ENCODE peak calls at places on chromosomes 1 and 21, in four cellular contexts. P, M, B and I are unnamed samples.

GRCh38 chr1:166470057-166470456 is 303.3 kb upstream of the FAM78B start:
- DNase-seq in P (no peak), M (no peak), B (no peak), I (no peak)

GRCh38 chr1:159916240-159917051 is 8.9 kb downstream of the TAGLN2 start:
- DNase-seq in B (no peak), P (no peak), M (peak; percentile 88), I (peak; percentile 63)

GRCh38 chr1:109152196-109152595 is 38.3 kb downstream of the ELAPOR1 start:
- DNase-seq in B (no peak), P (no peak), M (no peak), I (no peak)

GRCh38 chr1:111793896-111794295 is 38.2 kb downstream of the DDX20 start:
- DNase-seq in P (no peak), M (no peak), B (no peak), I (no peak)

GRCh38 chr1:38115682-38116187 is 69.1 kb upstream of the POU3F1 start:
- DNase-seq in M (no peak), P (no peak), B (no peak), I (no peak)

GRCh38 chr1:167502719-167503452 is 15.4 kb downstream of the CD247 start:
- DNase-seq in P (peak; percentile 55), M (no peak), B (no peak), I (no peak)

GRCh38 chr1:165284471-165284870 is 72.0 kb downstream of the LMX1A start:
- DNase-seq in B (no peak), P (no peak), M (no peak), I (no peak)

GRCh38 chr1:184283999-184284398 is 102.8 kb upstream of the C1orf21 start:
- DNase-seq in P (no peak), M (peak; percentile 88), B (no peak), I (no peak)

GRCh38 chr1:228836427-228836826 is 101.1 kb downstream of the RHOU start:
- DNase-seq in P (no peak), B (no peak), M (no peak), I (no peak)

GRCh38 chr1:17438176-17438976 is 1.1 kb downstream of the RCC2 start:
- DNase-seq in M (peak; percentile 71), P (peak; percentile 66), B (no peak), I (peak; percentile 40)
- H2BK12ac ChIP-seq in M (no peak overlapping the region), P (no peak overlapping the region), B (peak overlapping the region; percentile 3), I (no peak overlapping the region)

DNA sequence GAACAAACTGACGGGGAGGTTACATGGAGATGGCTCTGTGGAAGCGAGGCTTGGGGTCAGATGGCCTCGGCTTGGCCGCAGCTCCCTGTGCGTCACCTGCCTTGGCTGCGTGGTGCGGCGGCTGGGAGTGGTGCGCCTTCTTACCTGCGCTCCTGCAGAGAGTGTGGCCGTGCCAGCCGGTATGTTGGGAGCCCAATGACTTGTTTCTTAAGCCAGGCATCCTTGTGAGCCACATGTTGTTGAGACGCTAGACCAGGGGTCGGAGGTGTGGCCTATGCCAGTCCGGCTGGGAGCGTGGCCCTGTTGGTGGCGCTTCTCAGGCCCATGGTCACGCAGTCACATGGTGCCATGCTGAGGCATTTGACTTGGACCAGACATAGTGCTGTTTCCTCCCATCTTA is 10.5 kb downstream of the SLX9 start:
- DNase-seq in M (no peak), B (no peak), P (no peak), I (no peak)
- H4K8ac ChIP-seq in M (no peak overlapping the region), B (no peak overlapping the region), P (no peak overlapping the region), I (no peak overlapping the region)

GRCh38 chr1:156489166-156489934 is 11.2 kb downstream of the MEF2D start:
- DNase-seq in M (peak; percentile 46), P (peak; percentile 66), B (no peak), I (no peak)
- H3K18ac ChIP-seq in M (no peak overlapping the region), P (no peak overlapping the region), B (no peak overlapping the region), I (peak overlapping the region; percentile 92)

DNA sequence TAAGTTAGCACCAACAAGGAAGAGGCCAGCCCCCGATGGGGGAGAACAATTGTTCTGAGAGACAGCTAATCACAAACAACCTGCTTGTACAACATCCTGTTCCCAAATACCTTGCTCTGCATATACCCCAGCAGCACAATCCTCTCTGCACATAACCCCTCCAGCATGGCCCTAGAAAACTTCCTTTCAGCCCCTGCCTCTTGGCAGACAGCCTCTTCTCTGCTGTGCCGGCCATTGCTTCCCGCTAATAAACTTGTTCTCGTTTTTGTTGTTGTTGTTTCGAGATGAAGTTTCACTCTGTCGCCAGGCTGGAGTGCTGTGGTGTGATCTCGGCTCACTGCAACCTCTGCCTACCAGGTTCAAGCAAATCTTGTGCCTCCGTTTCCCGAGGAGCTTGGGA is 392.7 kb downstream of the SMYD3 start:
- DNase-seq in M (no peak), P (no peak), B (no peak), I (no peak)
- H2BK12ac ChIP-seq in M (peak overlapping the region; percentile 34), P (no peak overlapping the region), B (no peak overlapping the region), I (no peak overlapping the region)

DNA sequence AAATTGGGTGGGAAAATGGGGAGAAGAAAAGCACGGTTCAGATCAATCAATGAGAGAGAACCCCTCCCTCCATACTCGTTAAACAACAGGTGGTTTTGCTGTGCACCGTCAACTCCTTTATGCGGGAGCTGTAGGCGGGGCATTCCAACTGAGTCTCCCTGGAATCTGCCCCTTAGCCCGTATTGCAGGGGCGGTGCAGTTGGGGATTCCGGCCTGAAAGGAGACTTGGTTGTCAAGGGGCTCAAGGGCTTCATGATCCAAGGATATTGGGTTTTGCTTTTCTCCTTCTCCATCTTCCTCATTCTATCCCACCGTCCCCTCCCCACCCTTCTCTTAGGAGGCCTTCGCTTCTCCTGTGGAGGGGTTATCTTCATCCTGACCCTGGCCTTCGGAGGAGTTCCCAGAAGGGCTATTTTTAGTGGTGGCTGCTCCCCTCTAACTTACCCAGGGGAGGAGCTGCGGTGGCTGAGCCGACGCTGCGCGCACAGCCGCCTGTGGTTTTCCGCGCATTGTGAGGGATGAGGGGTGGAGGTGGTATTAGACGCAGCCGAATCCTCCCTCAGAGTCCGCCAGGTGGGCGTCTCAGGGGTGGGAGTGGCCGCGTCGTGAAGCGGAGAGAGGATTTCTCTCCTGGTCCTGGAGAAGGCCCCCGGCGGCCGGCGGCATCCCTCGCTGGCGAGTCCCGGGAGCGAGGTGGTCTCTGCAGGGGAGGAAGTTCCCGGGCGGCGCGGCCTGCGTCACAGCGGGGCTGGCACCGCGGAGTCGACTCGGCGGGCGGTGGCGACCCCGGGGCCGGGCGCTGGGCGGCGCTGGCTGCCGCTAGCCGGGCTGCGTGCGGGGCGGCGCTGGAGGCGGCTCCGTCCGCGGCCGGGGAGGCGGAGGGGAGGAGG is 462 bp upstream of the LRRC8C start:
- DNase-seq in P (peak; percentile 71), M (peak; percentile 80), B (no peak), I (peak; percentile 79)
- H4K8ac ChIP-seq in P (no peak overlapping the region), M (peak overlapping the region; percentile 97), B (peak overlapping the region; percentile 89), I (no peak overlapping the region)

GRCh38 chr1:219788091-219788490 is 140.3 kb downstream of the SLC30A10 start:
- DNase-seq in B (no peak), P (no peak), M (peak; percentile 47), I (no peak)

GRCh38 chr1:219792337-219793021 is 135.9 kb downstream of the SLC30A10 start:
- DNase-seq in B (no peak), M (no peak), P (no peak), I (no peak)

GRCh38 chr1:219788700-219789099 is 139.7 kb downstream of the SLC30A10 start:
- DNase-seq in M (no peak), P (no peak), B (no peak), I (no peak)

GRCh38 chr1:219791766-219792165 is 136.6 kb downstream of the SLC30A10 start:
- DNase-seq in P (no peak), M (no peak), B (no peak), I (no peak)

GRCh38 chr1:219790834-219791615 is 137.3 kb downstream of the SLC30A10 start:
- DNase-seq in B (no peak), P (no peak), M (no peak), I (no peak)
- H3K18ac ChIP-seq in B (no peak overlapping the region), P (no peak overlapping the region), M (no peak overlapping the region), I (peak overlapping the region; percentile 25)

GRCh38 chr21:39022901-39023693 is 160.2 kb downstream of the PSMG1 start:
- DNase-seq in P (no peak), B (no peak), M (peak; percentile 19), I (no peak)
- H2BK12ac ChIP-seq in P (no peak overlapping the region), B (peak overlapping the region; percentile 94), M (no peak overlapping the region), I (peak overlapping the region; percentile 30)

DNA sequence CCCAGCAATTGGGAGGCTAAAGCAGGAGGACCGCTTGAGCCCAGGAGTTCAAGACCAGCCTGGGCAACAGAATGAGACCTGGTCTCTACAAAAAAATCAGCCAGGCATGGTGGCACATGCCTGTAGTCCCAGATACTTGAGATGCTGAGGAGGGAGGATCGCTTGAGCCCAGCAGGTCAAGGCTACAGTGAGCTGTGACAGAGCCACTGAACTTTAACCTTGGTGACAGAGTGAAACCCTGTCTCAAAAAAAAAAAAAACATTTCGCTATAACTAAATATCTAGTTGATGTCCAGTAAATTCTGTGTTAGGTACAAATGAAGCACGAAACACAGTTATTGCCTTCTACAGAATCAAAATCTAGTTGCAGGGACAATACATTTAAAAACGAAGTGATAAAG is 95.7 kb upstream of the HP1BP3 start:
- DNase-seq in B (no peak), M (no peak), P (no peak), I (no peak)
- H4K8ac ChIP-seq in B (no peak overlapping the region), M (peak overlapping the region; percentile 39), P (no peak overlapping the region), I (no peak overlapping the region)

GRCh38 chr21:16196521-16197208 is 466.9 kb downstream of the USP25 start:
- DNase-seq in M (peak; percentile 17), B (no peak), P (no peak), I (no peak)

GRCh38 chr21:16194851-16195251 is 465.1 kb downstream of the USP25 start:
- DNase-seq in P (no peak), M (peak; percentile 22), B (no peak), I (no peak)

GRCh38 chr21:16195476-16195875 is 465.7 kb downstream of the USP25 start:
- DNase-seq in B (no peak), M (peak; percentile 53), P (no peak), I (no peak)

GRCh38 chr21:16193758-16194606 is 464.2 kb downstream of the USP25 start:
- DNase-seq in B (peak; percentile 27), M (peak; percentile 82), P (peak; percentile 39), I (peak; percentile 81)

DNA sequence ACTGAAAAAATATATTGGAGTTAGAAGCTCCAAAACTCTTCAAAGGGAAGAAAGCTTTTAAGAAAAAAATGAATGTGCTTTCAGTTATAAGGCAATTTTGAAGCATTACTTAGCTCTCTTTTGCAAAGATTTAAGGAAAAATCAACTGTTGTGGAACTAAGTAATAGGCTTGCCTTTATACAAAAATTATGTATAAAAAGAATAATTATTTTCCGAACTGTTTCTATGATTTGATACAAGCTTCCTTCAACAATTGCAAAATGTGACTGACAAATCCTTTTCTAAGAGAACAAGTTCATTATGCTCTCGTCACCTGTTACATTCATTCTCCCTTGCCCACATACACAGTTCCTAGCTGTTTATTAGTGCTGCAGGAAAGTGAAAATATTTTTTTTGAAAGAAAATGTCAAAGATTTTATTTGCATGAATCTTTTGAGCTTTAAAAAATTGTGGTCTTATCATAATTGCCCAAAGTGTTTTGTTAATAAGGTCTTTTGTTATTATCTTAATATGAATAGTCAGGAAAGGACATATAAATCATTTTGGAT is 466.2 kb downstream of the USP25 start:
- DNase-seq in M (peak; percentile 7), B (no peak), P (no peak), I (no peak)
- H3K18ac ChIP-seq in M (no peak overlapping the region), B (no peak overlapping the region), P (no peak overlapping the region), I (no peak overlapping the region)